ENCODE peak calls at places on chromosomes 4 and X, in seven cellular contexts. One of them, this sample, is unnamed.

GRCh38 chr4:74258949-74259348 is 49.3 kb upstream of the EPGN start:
- DNase-seq in fibroblast of lung: peak
- DNase-seq in NB4: no peak
- DNase-seq in brain microvascular endothelial cell: peak
- DNase-seq in type B pancreatic cell: no peak
- DNase-seq in heart right ventricle: no peak
- DNase-seq in lower lobe of right lung: no peak
- DNase-seq in this sample: no peak

GRCh38 chr4:93828332-93828829 is at the start of gene ATOH1:
- DNase-seq in fibroblast of lung: peak
- DNase-seq in NB4: no peak
- DNase-seq in brain microvascular endothelial cell: no peak
- DNase-seq in type B pancreatic cell: peak
- DNase-seq in heart right ventricle: peak
- DNase-seq in lower lobe of right lung: peak
- DNase-seq in this sample: no peak

GRCh38 chr4:112416464-112416863 is 99.5 kb downstream of the NEUROG2 start:
- DNase-seq in fibroblast of lung: no peak
- DNase-seq in NB4: no peak
- DNase-seq in brain microvascular endothelial cell: no peak
- DNase-seq in type B pancreatic cell: no peak
- DNase-seq in heart right ventricle: no peak
- DNase-seq in lower lobe of right lung: no peak
- DNase-seq in this sample: no peak

GRCh38 chr4:153131478-153132069 is 72.7 kb upstream of the TRIM2 start:
- DNase-seq in fibroblast of lung: no peak
- DNase-seq in NB4: no peak
- DNase-seq in brain microvascular endothelial cell: no peak
- DNase-seq in type B pancreatic cell: no peak
- DNase-seq in heart right ventricle: no peak
- DNase-seq in lower lobe of right lung: no peak
- DNase-seq in this sample: no peak

GRCh38 chrX:97027384-97027922 is 143.7 kb downstream of the RPA4 start:
- DNase-seq in fibroblast of lung: peak
- DNase-seq in NB4: no peak
- DNase-seq in brain microvascular endothelial cell: no peak
- DNase-seq in type B pancreatic cell: no peak
- DNase-seq in heart right ventricle: no peak
- DNase-seq in lower lobe of right lung: no peak
- DNase-seq in this sample: no peak

GRCh38 chr4:126209117-126209516 is 894.4 kb downstream of the FAT4 start:
- DNase-seq in fibroblast of lung: no peak
- DNase-seq in NB4: no peak
- DNase-seq in brain microvascular endothelial cell: no peak
- DNase-seq in type B pancreatic cell: no peak
- DNase-seq in heart right ventricle: no peak
- DNase-seq in lower lobe of right lung: no peak
- DNase-seq in this sample: no peak

GRCh38 chr4:141486375-141486997 is 149.9 kb upstream of the IL15 start:
- DNase-seq in fibroblast of lung: peak
- DNase-seq in NB4: no peak
- DNase-seq in brain microvascular endothelial cell: peak
- DNase-seq in type B pancreatic cell: no peak
- DNase-seq in heart right ventricle: no peak
- DNase-seq in lower lobe of right lung: no peak
- DNase-seq in this sample: no peak

GRCh38 chr4:10639100-10639499 is 45.5 kb downstream of the CLNK start:
- DNase-seq in fibroblast of lung: peak
- DNase-seq in NB4: no peak
- DNase-seq in brain microvascular endothelial cell: peak
- DNase-seq in type B pancreatic cell: no peak
- DNase-seq in heart right ventricle: no peak
- DNase-seq in lower lobe of right lung: no peak
- DNase-seq in this sample: no peak

GRCh38 chr4:140926672-140927071 is 170.5 kb upstream of the TBC1D9 start:
- DNase-seq in fibroblast of lung: peak
- DNase-seq in NB4: no peak
- DNase-seq in brain microvascular endothelial cell: no peak
- DNase-seq in type B pancreatic cell: no peak
- DNase-seq in heart right ventricle: no peak
- DNase-seq in lower lobe of right lung: no peak
- DNase-seq in this sample: no peak

GRCh38 chr4:163693776-163694175 is 199.3 kb downstream of the TMA16 start:
- DNase-seq in fibroblast of lung: peak
- DNase-seq in NB4: no peak
- DNase-seq in brain microvascular endothelial cell: peak
- DNase-seq in type B pancreatic cell: no peak
- DNase-seq in heart right ventricle: no peak
- DNase-seq in lower lobe of right lung: no peak
- DNase-seq in this sample: no peak

GRCh38 chr4:647481-647880 is 22.1 kb downstream of the PDE6B start:
- DNase-seq in fibroblast of lung: no peak
- DNase-seq in NB4: no peak
- DNase-seq in brain microvascular endothelial cell: no peak
- DNase-seq in type B pancreatic cell: no peak
- DNase-seq in heart right ventricle: no peak
- DNase-seq in lower lobe of right lung: no peak
- DNase-seq in this sample: no peak

DNA sequence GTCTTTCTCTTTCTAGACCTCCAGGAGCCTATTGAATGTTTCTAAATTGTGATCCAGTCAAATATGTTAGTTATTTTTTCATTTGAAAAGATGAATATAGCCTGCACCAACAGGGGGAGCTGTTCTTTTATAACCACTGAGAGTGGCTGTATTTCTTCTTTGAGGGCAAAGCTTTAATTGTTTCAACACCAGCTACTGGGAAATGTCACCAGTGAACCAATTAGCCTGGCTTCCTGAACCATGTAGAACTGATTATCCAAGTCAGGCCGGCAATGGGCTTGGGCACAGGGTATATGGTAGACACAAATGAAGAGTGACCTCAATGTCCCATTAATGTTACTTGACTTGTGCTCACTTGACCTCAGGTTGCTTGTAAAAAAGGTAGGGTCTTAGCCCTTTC is 4.8 kb upstream of the DAPP1 start:
- DNase-seq in fibroblast of lung: peak
- DNase-seq in NB4: peak
- DNase-seq in brain microvascular endothelial cell: peak
- DNase-seq in type B pancreatic cell: no peak
- DNase-seq in heart right ventricle: no peak
- DNase-seq in lower lobe of right lung: no peak
- DNase-seq in this sample: no peak
- TF ChIP-seq CTCF in fibroblast of lung: peak
- TF ChIP-seq CTCF in NB4: peak
- TF ChIP-seq CTCF in brain microvascular endothelial cell: peak
- TF ChIP-seq CTCF in type B pancreatic cell: peak
- TF ChIP-seq CTCF in heart right ventricle: peak
- TF ChIP-seq CTCF in lower lobe of right lung: peak
- TF ChIP-seq CTCF in this sample: no peak

GRCh38 chr4:15681372-15682339 is at the start of gene FAM200B:
- DNase-seq in fibroblast of lung: peak
- DNase-seq in NB4: peak
- DNase-seq in brain microvascular endothelial cell: peak
- DNase-seq in type B pancreatic cell: peak
- DNase-seq in heart right ventricle: peak
- DNase-seq in lower lobe of right lung: peak
- DNase-seq in this sample: peak
- TF ChIP-seq CTCF in fibroblast of lung: no peak
- TF ChIP-seq CTCF in NB4: no peak
- TF ChIP-seq CTCF in brain microvascular endothelial cell: peak
- TF ChIP-seq CTCF in type B pancreatic cell: peak
- TF ChIP-seq CTCF in heart right ventricle: no peak
- TF ChIP-seq CTCF in lower lobe of right lung: peak
- TF ChIP-seq CTCF in this sample: no peak

DNA sequence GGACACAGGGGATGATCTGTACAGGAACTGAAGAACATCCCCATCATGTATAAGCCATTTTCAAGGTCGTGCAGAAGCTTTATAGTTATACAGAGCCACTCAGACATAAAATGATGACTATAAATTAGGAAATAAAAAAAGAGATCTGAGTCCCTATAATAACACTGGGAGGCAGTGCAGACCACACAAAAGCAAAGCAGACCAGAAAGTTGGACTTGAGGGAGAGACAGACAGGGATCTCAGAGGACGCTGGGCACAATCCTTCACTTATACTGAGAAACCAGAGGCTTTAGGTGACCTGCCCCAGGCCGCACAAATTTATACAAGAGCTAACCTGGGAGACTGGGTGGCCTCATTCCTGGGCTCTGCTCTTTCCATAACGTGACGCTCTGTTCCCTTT is 70.5 kb downstream of the HADH start:
- DNase-seq in fibroblast of lung: peak
- DNase-seq in NB4: peak
- DNase-seq in brain microvascular endothelial cell: peak
- DNase-seq in type B pancreatic cell: no peak
- DNase-seq in heart right ventricle: no peak
- DNase-seq in lower lobe of right lung: no peak
- DNase-seq in this sample: no peak
- TF ChIP-seq CTCF in fibroblast of lung: peak
- TF ChIP-seq CTCF in NB4: no peak
- TF ChIP-seq CTCF in brain microvascular endothelial cell: peak
- TF ChIP-seq CTCF in type B pancreatic cell: peak
- TF ChIP-seq CTCF in heart right ventricle: peak
- TF ChIP-seq CTCF in lower lobe of right lung: peak
- TF ChIP-seq CTCF in this sample: no peak

GRCh38 chr4:104811727-104812126 is 317.0 kb upstream of the CXXC4 start:
- DNase-seq in fibroblast of lung: no peak
- DNase-seq in NB4: no peak
- DNase-seq in brain microvascular endothelial cell: no peak
- DNase-seq in type B pancreatic cell: no peak
- DNase-seq in heart right ventricle: no peak
- DNase-seq in lower lobe of right lung: no peak
- DNase-seq in this sample: no peak
- TF ChIP-seq CTCF in fibroblast of lung: no peak
- TF ChIP-seq CTCF in NB4: no peak
- TF ChIP-seq CTCF in brain microvascular endothelial cell: no peak
- TF ChIP-seq CTCF in type B pancreatic cell: no peak
- TF ChIP-seq CTCF in heart right ventricle: no peak
- TF ChIP-seq CTCF in lower lobe of right lung: no peak
- TF ChIP-seq CTCF in this sample: no peak

GRCh38 chr4:98199247-98199646 is 56.0 kb upstream of the STPG2 start:
- DNase-seq in fibroblast of lung: no peak
- DNase-seq in NB4: no peak
- DNase-seq in brain microvascular endothelial cell: no peak
- DNase-seq in type B pancreatic cell: no peak
- DNase-seq in heart right ventricle: peak
- DNase-seq in lower lobe of right lung: no peak
- DNase-seq in this sample: no peak
- TF ChIP-seq CTCF in fibroblast of lung: no peak
- TF ChIP-seq CTCF in NB4: no peak
- TF ChIP-seq CTCF in brain microvascular endothelial cell: peak
- TF ChIP-seq CTCF in type B pancreatic cell: no peak
- TF ChIP-seq CTCF in heart right ventricle: peak
- TF ChIP-seq CTCF in lower lobe of right lung: no peak
- TF ChIP-seq CTCF in this sample: no peak

GRCh38 chr4:23957465-23957864 is 67.6 kb upstream of the PPARGC1A start:
- DNase-seq in fibroblast of lung: no peak
- DNase-seq in NB4: no peak
- DNase-seq in brain microvascular endothelial cell: no peak
- DNase-seq in type B pancreatic cell: no peak
- DNase-seq in heart right ventricle: no peak
- DNase-seq in lower lobe of right lung: no peak
- DNase-seq in this sample: no peak
- TF ChIP-seq CTCF in fibroblast of lung: no peak
- TF ChIP-seq CTCF in NB4: no peak
- TF ChIP-seq CTCF in brain microvascular endothelial cell: no peak
- TF ChIP-seq CTCF in type B pancreatic cell: no peak
- TF ChIP-seq CTCF in heart right ventricle: peak
- TF ChIP-seq CTCF in lower lobe of right lung: no peak
- TF ChIP-seq CTCF in this sample: no peak

GRCh38 chr4:122313001-122313400 is 65.8 kb upstream of the ADAD1 start:
- DNase-seq in fibroblast of lung: no peak
- DNase-seq in NB4: no peak
- DNase-seq in brain microvascular endothelial cell: no peak
- DNase-seq in type B pancreatic cell: no peak
- DNase-seq in heart right ventricle: no peak
- DNase-seq in lower lobe of right lung: no peak
- DNase-seq in this sample: no peak

GRCh38 chr4:122305853-122306252 is 73.0 kb upstream of the ADAD1 start:
- DNase-seq in fibroblast of lung: no peak
- DNase-seq in NB4: no peak
- DNase-seq in brain microvascular endothelial cell: no peak
- DNase-seq in type B pancreatic cell: no peak
- DNase-seq in heart right ventricle: no peak
- DNase-seq in lower lobe of right lung: no peak
- DNase-seq in this sample: no peak

GRCh38 chr4:122309988-122310626 is 68.7 kb upstream of the ADAD1 start:
- DNase-seq in fibroblast of lung: peak
- DNase-seq in NB4: peak
- DNase-seq in brain microvascular endothelial cell: no peak
- DNase-seq in type B pancreatic cell: no peak
- DNase-seq in heart right ventricle: no peak
- DNase-seq in lower lobe of right lung: no peak
- DNase-seq in this sample: no peak
- TF ChIP-seq CTCF in fibroblast of lung: no peak
- TF ChIP-seq CTCF in NB4: no peak
- TF ChIP-seq CTCF in brain microvascular endothelial cell: peak
- TF ChIP-seq CTCF in type B pancreatic cell: peak
- TF ChIP-seq CTCF in heart right ventricle: peak
- TF ChIP-seq CTCF in lower lobe of right lung: peak
- TF ChIP-seq CTCF in this sample: no peak

GRCh38 chr4:178395798-178396197 is 953.6 kb upstream of the AGA start:
- DNase-seq in fibroblast of lung: no peak
- DNase-seq in NB4: peak
- DNase-seq in brain microvascular endothelial cell: no peak
- DNase-seq in type B pancreatic cell: no peak
- DNase-seq in heart right ventricle: no peak
- DNase-seq in lower lobe of right lung: no peak
- DNase-seq in this sample: no peak
- TF ChIP-seq CTCF in fibroblast of lung: no peak
- TF ChIP-seq CTCF in NB4: peak
- TF ChIP-seq CTCF in brain microvascular endothelial cell: peak
- TF ChIP-seq CTCF in type B pancreatic cell: peak
- TF ChIP-seq CTCF in heart right ventricle: no peak
- TF ChIP-seq CTCF in lower lobe of right lung: no peak
- TF ChIP-seq CTCF in this sample: no peak

GRCh38 chr4:5307928-5308327 is 256.6 kb downstream of the STK32B start:
- DNase-seq in fibroblast of lung: no peak
- DNase-seq in NB4: no peak
- DNase-seq in brain microvascular endothelial cell: no peak
- DNase-seq in type B pancreatic cell: no peak
- DNase-seq in heart right ventricle: no peak
- DNase-seq in lower lobe of right lung: no peak
- DNase-seq in this sample: no peak
- TF ChIP-seq CTCF in fibroblast of lung: no peak
- TF ChIP-seq CTCF in NB4: no peak
- TF ChIP-seq CTCF in brain microvascular endothelial cell: no peak
- TF ChIP-seq CTCF in type B pancreatic cell: no peak
- TF ChIP-seq CTCF in heart right ventricle: no peak
- TF ChIP-seq CTCF in lower lobe of right lung: no peak
- TF ChIP-seq CTCF in this sample: no peak